ENCODE peak calls at places on chromosomes 11 and 22, in five cellular contexts. O is NCI-H524 treated with DMSO at 0.1 percent for 48 hours, T is Right ventricle myocardium superior, J is non-pigmented ciliary epithelial cell, L is endothelial cell of umbilical vein. Q is an unnamed sample.

GRCh38 chr22:30209642-30210041 is 36.9 kb downstream of the LIF start:
- DNase-seq in O (no peak), J (no peak), T (no peak), L (no peak), Q (no peak)

GRCh38 chr11:70109006-70109405 is 30.9 kb downstream of the ANO1 start:
- DNase-seq in L (no peak), T (no peak), O (no peak), J (no peak), Q (no peak)

GRCh38 chr11:67270256-67271211 is 4.3 kb downstream of the GRK2 start:
- DNase-seq in L (peak; percentile 27), J (no peak), O (no peak), T (peak; percentile 80), Q (no peak)

GRCh38 chr11:12280838-12281565 is 96.4 kb upstream of the PARVA start:
- DNase-seq in J (no peak), L (no peak), O (no peak), T (no peak), Q (no peak)

GRCh38 chr11:75537740-75538139 is 12.0 kb upstream of the GDPD5 start:
- DNase-seq in L (no peak), J (no peak), T (no peak), O (no peak), Q (no peak)

GRCh38 chr22:32444068-32444467 is 20.2 kb downstream of the BPIFC start:
- DNase-seq in O (peak; percentile 45), J (no peak), L (peak; percentile 5), T (no peak), Q (no peak)

GRCh38 chr11:128302425-128303186 is 284.8 kb downstream of the ETS1 start:
- DNase-seq in J (no peak), T (no peak), L (no peak), O (no peak), Q (no peak)

GRCh38 chr22:48593551-48593950 is 1234.1 kb downstream of the BRD1 start:
- DNase-seq in O (no peak), L (no peak), J (no peak), T (peak; percentile 21), Q (no peak)

GRCh38 chr11:95849087-95849825 is 59.0 kb downstream of the CEP57 start:
- DNase-seq in L (peak; percentile 82), T (peak; percentile 41), O (no peak), J (peak; percentile 64), Q (peak; percentile 55)

GRCh38 chr11:72589802-72590761 is 84.1 kb downstream of the PDE2A start:
- DNase-seq in O (no peak), J (no peak), L (peak; percentile 35), T (peak; percentile 57), Q (no peak)